ENCODE peak calls at places on chromosomes 12 and 14, in five cellular contexts. L is testis, M is pancreas, I is thoracic aorta, V is stomach. Q is an unnamed sample.
A peak's percentile ranks its signal among the peaks of the same experiment; 100 is the strongest.

GRCh38 chr12:93541578-93542217 is 30.8 kb upstream of the SOCS2 start:
- DNase-seq in I (no peak), L (no peak), V (no peak), M (no peak), Q (peak; percentile 38)

GRCh38 chr14:53885241-53885640 is 71.4 kb downstream of the BMP4 start:
- DNase-seq in I (no peak), M (no peak), V (no peak), L (no peak), Q (no peak)

GRCh38 chr12:127881371-127882140 is 385.4 kb upstream of the TMEM132C start:
- DNase-seq in V (no peak), I (no peak), L (no peak), M (no peak), Q (no peak)

GRCh38 chr14:92783813-92784431 is 10.2 kb upstream of the GOLGA5 start:
- DNase-seq in M (no peak), L (peak; percentile 71), V (no peak), I (no peak), Q (no peak)

GRCh38 chr14:24437020-24437735 is 5.4 kb downstream of the SDR39U1 start:
- DNase-seq in L (no peak), I (no peak), M (no peak), V (no peak), Q (no peak)

GRCh38 chr12:120836119-120836684 is 68.0 kb downstream of the SPPL3 start:
- DNase-seq in I (no peak), M (no peak), V (no peak), L (no peak), Q (no peak)

GRCh38 chr12:15928345-15928744 is 17.2 kb downstream of the DERA start:
- DNase-seq in M (no peak), I (no peak), V (no peak), L (no peak), Q (no peak)

GRCh38 chr12:92505373-92506340 is 197.1 kb upstream of the PLEKHG7 start:
- DNase-seq in V (peak; percentile 60), I (peak; percentile 5), L (peak; percentile 81), M (peak; percentile 50), Q (peak; percentile 44)

GRCh38 chr12:120218680-120219606 is 18.0 kb upstream of the RPLP0 start:
- DNase-seq in M (no peak), L (no peak), I (no peak), V (no peak), Q (no peak)

GRCh38 chr12:104653730-104654328 is 197.1 kb downstream of the CHST11 start:
- DNase-seq in I (no peak), L (no peak), V (no peak), M (no peak), Q (no peak)

GRCh38 chr12:101794574-101794973 is 36.2 kb downstream of the GNPTAB start:
- DNase-seq in M (no peak), V (no peak), L (no peak), I (no peak), Q (no peak)

GRCh38 chr14:55073856-55074255 is 22.4 kb downstream of the MAPK1IP1L start:
- DNase-seq in L (peak; percentile 78), M (no peak), I (no peak), V (no peak), Q (no peak)

GRCh38 chr14:90805662-90806548 is 10.3 kb downstream of the TTC7B start:
- DNase-seq in V (no peak), L (peak; percentile 55), I (no peak), M (no peak), Q (no peak)

GRCh38 chr12:55067701-55068100 is 47.9 kb downstream of the NEUROD4 start:
- DNase-seq in I (no peak), V (no peak), M (no peak), L (no peak), Q (no peak)

GRCh38 chr14:62168564-62169155 is 406.4 kb downstream of the SNAPC1 start:
- DNase-seq in L (no peak), V (no peak), I (no peak), M (no peak), Q (no peak)

GRCh38 chr12:105454688-105455087 is 124.2 kb downstream of the C12orf75 start:
- DNase-seq in V (no peak), L (no peak), M (no peak), I (no peak), Q (no peak)

GRCh38 chr14:32564591-32564990 is 235.5 kb downstream of the AKAP6 start:
- DNase-seq in L (no peak), I (no peak), M (no peak), V (no peak), Q (no peak)

GRCh38 chr12:101051151-101051550 is 158.9 kb downstream of the SLC5A8 start:
- DNase-seq in M (no peak), V (no peak), L (no peak), I (no peak), Q (no peak)

GRCh38 chr12:4562034-4562657 is at the start of gene DYRK4:
- DNase-seq in I (peak; percentile 33), L (peak; percentile 89), M (peak; percentile 79), V (peak; percentile 81), Q (peak; percentile 68)

GRCh38 chr12:31517994-31518393 is 72.9 kb downstream of the DENND5B start:
- DNase-seq in M (no peak), L (no peak), I (no peak), V (no peak), Q (no peak)

GRCh38 chr14:53285806-53286205 is 132.7 kb upstream of the DDHD1 start:
- DNase-seq in M (no peak), I (no peak), V (no peak), L (no peak), Q (no peak)

GRCh38 chr12:2536724-2537123 is 258.0 kb upstream of the FKBP4 start:
- DNase-seq in L (no peak), V (no peak), I (no peak), M (no peak), Q (no peak)

GRCh38 chr12:128801879-128802391 is 21.8 kb downstream of the SLC15A4 start:
- DNase-seq in L (no peak), M (no peak), I (no peak), V (no peak), Q (no peak)

GRCh38 chr14:38357557-38357956 is 101.7 kb upstream of the CLEC14A start:
- DNase-seq in I (no peak), L (no peak), V (no peak), M (no peak), Q (no peak)

GRCh38 chr12:53709671-53710070 is 17.6 kb downstream of the CALCOCO1 start:
- DNase-seq in V (no peak), L (no peak), I (no peak), M (no peak), Q (no peak)

GRCh38 chr12:121767525-121768016 is 25.9 kb downstream of the RHOF start:
- DNase-seq in M (no peak), I (no peak), L (peak; percentile 53), V (no peak), Q (no peak)

GRCh38 chr12:98594050-98594853 is 766 bp downstream of the SLC25A3 start:
- DNase-seq in I (peak; percentile 13), M (peak; percentile 41), L (peak; percentile 28), V (peak; percentile 44), Q (peak; percentile 33)

GRCh38 chr14:20807304-20807956 is 4.8 kb upstream of the RNASE1 start:
- DNase-seq in L (no peak), V (no peak), I (no peak), M (peak; percentile 53), Q (no peak)

DNA sequence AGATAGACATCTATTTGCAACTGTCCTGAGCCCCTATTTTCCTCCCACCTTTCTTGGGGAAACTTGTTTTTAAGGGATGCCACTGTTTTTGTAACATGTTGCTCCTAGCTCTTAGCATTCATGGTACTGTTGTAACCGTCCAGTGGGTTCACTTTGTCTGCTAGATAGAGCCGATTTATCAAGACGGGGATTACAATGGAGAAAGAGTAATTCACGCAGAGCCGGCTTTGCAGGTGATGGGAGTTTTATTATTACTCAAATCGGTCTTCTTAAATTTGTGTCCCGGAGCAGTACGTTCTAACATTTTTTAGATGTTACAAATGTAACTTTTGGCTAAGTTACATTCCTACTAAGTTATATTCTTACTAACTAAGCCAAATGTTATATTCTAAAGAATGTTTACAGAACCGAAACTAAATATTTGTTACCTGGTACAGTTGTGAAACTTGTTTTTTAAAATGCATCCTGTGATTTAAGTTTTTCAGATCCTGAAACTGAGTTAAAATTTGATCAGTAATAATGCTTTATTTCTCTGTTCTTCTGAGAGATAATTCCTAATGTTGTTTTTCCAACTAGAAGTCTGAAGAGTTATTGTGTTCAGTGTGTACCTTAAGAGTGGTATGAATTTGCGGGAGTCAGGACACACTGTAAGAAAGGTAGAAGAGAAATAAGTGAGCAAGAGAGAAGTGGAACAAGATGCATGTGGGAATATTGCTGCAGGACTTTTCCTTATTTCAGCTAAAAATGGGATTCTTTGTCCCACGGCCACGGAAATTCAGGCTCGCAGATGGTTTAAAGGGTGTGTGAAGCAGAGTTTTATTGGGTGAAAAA is 20.6 kb upstream of the CLEC2D start:
- DNase-seq in L (no peak), V (no peak), I (no peak), M (no peak), Q (no peak)
- TF ChIP-seq CTCF in L (no peak), V (no peak), I (no peak), M (no peak), Q (no peak)

GRCh38 chr14:103896578-103896977 is 31.7 kb upstream of the TDRD9 start:
- DNase-seq in V (no peak), M (no peak), I (no peak), L (no peak), Q (no peak)
- H3K27ac ChIP-seq in V (peak overlapping the region; percentile 58), M (peak overlapping the region; percentile 45), I (no peak overlapping the region), L (no peak overlapping the region), Q (no peak overlapping the region)

DNA sequence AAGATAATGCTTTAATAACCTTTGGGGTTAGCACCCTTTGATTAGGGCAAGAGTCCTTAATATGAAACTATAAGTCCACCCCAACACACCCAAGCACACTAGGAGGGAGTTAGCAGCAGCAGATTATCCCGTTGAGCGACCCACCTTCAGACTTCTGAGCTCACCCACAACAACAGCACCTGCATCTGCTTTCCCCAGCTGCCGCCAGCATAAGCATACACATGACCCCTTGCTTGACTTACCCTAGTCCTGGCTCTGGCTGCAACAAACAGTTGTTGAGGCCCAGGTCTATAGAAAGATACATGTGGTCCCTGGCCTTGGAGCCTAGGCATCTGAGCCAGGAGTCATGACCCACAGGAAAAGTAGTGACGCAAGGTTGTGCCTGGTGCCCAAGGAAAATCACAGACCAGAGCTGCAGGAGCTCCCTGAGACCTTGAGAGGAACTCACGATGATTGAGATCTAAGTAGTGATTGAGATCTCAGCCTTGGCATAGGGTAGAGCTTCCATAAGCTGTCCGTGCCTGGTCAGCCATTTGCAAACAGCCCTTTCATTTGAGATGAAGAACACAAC is 19.0 kb downstream of the ZDHHC22 start:
- DNase-seq in I (no peak), V (no peak), M (no peak), L (no peak), Q (no peak)
- H3K4me3 ChIP-seq in I (no peak overlapping the region), V (no peak overlapping the region), M (no peak overlapping the region), L (no peak overlapping the region), Q (no peak overlapping the region)

GRCh38 chr12:14390449-14390848 is 25.0 kb downstream of the ATF7IP start:
- DNase-seq in L (no peak), I (no peak), M (no peak), V (no peak), Q (no peak)

GRCh38 chr12:14390885-14391530 is 25.5 kb downstream of the ATF7IP start:
- DNase-seq in I (no peak), M (no peak), V (no peak), L (no peak), Q (no peak)

GRCh38 chr12:14384783-14385638 is 19.5 kb downstream of the ATF7IP start:
- DNase-seq in I (no peak), M (peak; percentile 62), L (peak; percentile 84), V (peak; percentile 41), Q (peak; percentile 43)

DNA sequence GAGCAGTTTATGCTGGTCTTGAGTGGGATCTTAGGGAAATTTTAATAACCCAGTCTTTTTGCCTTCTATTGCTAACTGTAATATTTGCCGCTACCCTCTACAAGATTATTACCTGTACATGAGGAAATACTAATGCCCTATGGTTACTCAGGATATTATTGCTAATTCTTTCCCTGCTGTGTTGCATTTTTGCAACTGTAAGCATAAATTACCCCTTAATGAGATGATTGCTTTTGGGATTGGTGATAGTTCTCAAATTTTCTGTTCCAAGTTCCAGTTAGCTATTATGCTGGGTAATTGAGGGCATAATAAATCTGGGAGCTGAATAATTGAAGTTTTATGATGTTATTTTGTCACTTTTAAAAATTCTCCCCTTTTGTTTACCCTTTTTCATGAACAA is 22.0 kb downstream of the ATF7IP start:
- DNase-seq in V (no peak), M (no peak), I (no peak), L (no peak), Q (no peak)
- TF ChIP-seq CTCF in V (no peak), M (no peak), I (no peak), L (no peak), Q (no peak)

Q was measured in lung.